ENCODE peak calls at places on chromosomes 7 and 10, in seven cellular contexts. T, I, Z, S, D, B and M are unnamed samples.

GRCh38 chr7:73995330-73995729 is 32.6 kb upstream of the ELN start:
- DNase-seq in I (no peak), S (no peak), T (no peak), B (no peak), Z (no peak), D (no peak), M (peak; percentile 13)

GRCh38 chr7:137151056-137151731 is 192.3 kb downstream of the PTN start:
- DNase-seq in I (no peak), D (no peak), S (no peak), B (peak; percentile 50), Z (no peak), T (no peak), M (peak; percentile 58)

GRCh38 chr10:120999868-121000267 is 148.7 kb downstream of the WDR11 start:
- DNase-seq in S (no peak), T (no peak), B (no peak), I (no peak), D (no peak), Z (no peak), M (no peak)

GRCh38 chr7:27377988-27378387 is 135.4 kb downstream of the EVX1 start:
- DNase-seq in S (no peak), D (no peak), T (no peak), I (no peak), Z (no peak), B (peak; percentile 66), M (no peak)

GRCh38 chr10:98460837-98461499 is 14.2 kb upstream of the HPS1 start:
- DNase-seq in D (peak; percentile 63), Z (no peak), I (peak; percentile 75), S (no peak), T (no peak), B (no peak), M (peak; percentile 93)

GRCh38 chr7:770786-771185 is 43.7 kb upstream of the PRKAR1B start:
- DNase-seq in T (no peak), D (no peak), S (no peak), Z (no peak), B (no peak), I (no peak), M (no peak)

GRCh38 chr7:30164567-30164966 is 29.8 kb downstream of the MTURN start:
- DNase-seq in S (no peak), D (no peak), T (peak; percentile 34), I (peak; percentile 33), Z (peak; percentile 56), B (no peak), M (peak; percentile 76)

GRCh38 chr7:129617178-129617577 is 5.7 kb downstream of the NRF1 start:
- DNase-seq in S (no peak), Z (no peak), I (no peak), B (no peak), D (no peak), T (no peak), M (no peak)

GRCh38 chr10:76111986-76112825 is 680.8 kb downstream of the LRMDA start:
- DNase-seq in B (peak; percentile 63), D (no peak), Z (no peak), T (no peak), I (no peak), S (no peak), M (no peak)

GRCh38 chr10:28300027-28300426 is 2.8 kb downstream of the MPP7 start:
- DNase-seq in B (no peak), Z (no peak), S (no peak), T (no peak), D (no peak), I (no peak), M (peak; percentile 15)
- TF ChIP-seq CTCF in B (peak; percentile 37), Z (no peak), S (no peak), T (no peak), D (no peak), I (peak; percentile 37), M (peak; percentile 44)

DNA sequence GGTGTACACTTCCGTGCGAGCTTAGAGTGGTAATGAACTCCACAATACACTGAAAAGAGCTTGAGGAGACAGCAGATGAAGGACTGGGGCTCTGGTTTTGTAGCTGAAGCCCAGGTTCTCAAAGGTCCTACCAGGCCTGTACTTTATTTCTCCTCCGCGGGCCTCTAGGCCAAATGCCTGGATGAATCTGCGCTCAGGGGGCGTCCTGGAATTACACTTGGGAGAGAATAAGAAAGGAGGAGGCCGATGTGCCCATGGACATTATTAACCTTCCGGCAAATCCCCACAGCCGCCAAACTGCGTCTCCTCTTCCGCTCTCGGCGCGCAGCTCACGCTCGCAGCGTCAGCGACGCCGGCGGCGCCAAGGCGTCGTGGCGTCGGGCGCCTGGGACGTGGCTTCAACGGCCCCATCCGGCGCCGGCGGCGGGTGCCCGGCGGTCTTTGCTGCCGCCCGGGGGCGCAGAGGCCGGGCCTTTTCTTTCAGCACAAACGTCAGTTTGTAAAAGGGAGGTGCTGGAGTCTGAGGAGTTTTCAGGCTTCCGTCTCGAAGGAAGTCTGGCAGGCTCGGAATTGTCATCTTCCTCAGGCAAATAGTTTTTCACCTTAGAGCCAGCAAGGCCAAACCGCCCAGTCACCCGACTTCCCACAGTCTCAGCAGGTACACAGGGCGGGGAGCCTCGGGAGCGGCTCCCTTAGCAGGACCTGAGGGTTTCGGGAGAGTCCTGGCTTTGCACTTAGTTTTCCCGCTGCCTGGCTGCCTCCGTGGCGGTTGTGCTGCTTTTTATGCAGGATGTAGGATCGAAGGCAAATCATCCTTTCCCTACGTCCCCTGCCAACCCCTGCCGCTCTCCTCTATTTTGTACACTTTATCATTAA is at the start of gene CCDC7:
- DNase-seq in D (peak; percentile 85), B (peak; percentile 88), T (peak; percentile 94), I (peak; percentile 67), Z (peak; percentile 89), S (peak; percentile 69), M (peak; percentile 99)
- TF ChIP-seq CTCF in D (peak; percentile 46), B (peak; percentile 71), T (peak; percentile 35), I (peak; percentile 9), Z (peak; percentile 61), S (peak; percentile 44), M (peak; percentile 84)

GRCh38 chr10:6050801-6051445 is 11.2 kb downstream of the IL2RA start:
- DNase-seq in Z (peak; percentile 77), I (no peak), S (no peak), D (peak; percentile 80), T (peak; percentile 89), B (peak; percentile 62), M (peak; percentile 44)
- TF ChIP-seq CTCF in Z (no peak), I (peak; percentile 19), S (no peak), D (peak; percentile 32), T (peak; percentile 41), B (peak; percentile 47), M (peak; percentile 43)

GRCh38 chr10:130436633-130437032 is 300.4 kb downstream of the GLRX3 start:
- DNase-seq in B (no peak), T (no peak), S (no peak), Z (no peak), I (no peak), D (no peak), M (no peak)

GRCh38 chr10:130432850-130433249 is 296.7 kb downstream of the GLRX3 start:
- DNase-seq in I (no peak), S (no peak), D (no peak), T (no peak), Z (no peak), B (peak; percentile 17), M (no peak)

GRCh38 chr10:130435961-130436360 is 299.8 kb downstream of the GLRX3 start:
- DNase-seq in S (no peak), I (no peak), T (no peak), D (no peak), Z (no peak), B (no peak), M (no peak)

GRCh38 chr10:130432271-130432670 is 296.1 kb downstream of the GLRX3 start:
- DNase-seq in D (no peak), Z (no peak), B (no peak), S (no peak), T (no peak), I (no peak), M (no peak)

DNA sequence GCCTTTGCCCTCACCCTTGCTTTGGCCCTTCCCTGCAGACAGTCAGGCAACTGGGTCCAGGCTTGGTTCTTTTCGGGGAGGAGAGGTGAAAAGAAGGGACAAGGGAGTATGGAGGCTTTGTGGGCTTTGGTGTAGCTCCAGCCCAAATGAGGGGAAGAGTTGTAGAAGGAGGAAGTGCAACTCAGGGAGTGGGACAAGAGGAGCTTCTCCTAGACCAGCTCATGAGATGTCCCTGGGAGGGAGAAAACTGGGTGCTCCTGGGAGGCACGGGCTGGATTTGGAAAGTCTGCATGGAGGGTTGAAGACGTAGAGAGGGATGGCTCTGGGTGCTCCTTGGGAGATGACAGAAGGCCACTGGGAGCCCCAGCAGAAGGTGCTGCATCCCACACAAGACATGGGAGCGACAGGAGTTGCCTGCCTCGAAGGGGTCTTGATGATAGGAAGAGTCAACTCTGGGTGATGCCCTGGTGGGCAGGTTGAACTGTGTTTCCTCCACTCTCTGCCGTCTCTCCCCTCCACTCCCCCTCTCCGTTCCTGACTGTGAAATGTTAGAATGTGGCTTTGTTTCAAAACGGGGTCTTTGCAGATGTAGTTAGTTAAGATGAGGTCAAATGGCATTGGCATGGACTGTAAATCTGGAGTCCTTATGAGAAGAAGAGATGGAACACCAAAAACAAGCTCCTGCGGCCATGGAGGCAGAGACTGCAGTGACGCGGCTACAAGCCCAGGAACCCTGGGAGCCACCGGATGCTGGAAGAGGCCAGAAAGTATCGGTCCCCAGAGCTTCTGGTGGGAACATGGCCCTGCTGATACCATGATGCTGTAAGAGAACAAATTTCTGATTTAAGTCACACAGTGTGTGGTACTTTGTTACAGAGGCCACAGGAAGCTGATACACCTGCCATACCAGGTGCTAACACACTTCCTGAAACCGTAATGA is 298.5 kb downstream of the GLRX3 start:
- DNase-seq in B (peak; percentile 21), I (no peak), T (no peak), S (no peak), Z (no peak), D (no peak), M (no peak)
- TF ChIP-seq CTCF in B (no peak), I (no peak), T (no peak), S (no peak), Z (no peak), D (no peak), M (no peak)

DNA sequence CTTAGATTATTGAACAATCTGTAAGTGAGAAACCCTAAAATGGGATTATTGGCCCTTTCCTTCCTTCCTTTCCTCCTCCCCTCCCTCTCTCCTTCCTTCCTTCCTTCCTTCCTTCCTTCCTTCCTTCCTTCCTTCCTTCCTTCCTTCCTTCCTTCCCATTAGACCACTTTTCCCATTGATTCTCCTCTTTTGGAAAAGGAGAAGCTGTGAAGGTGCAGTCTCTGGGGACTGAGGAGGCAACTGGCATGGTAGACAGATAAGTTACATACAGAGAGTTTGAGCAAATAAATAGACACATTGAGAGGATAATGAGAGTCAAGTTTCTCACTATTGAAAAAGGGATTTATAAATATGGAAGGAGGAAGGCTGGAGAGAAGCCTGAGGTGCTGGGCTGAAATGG is 45.0 kb upstream of the CCDC7 start:
- DNase-seq in S (no peak), I (no peak), Z (no peak), D (no peak), B (no peak), T (no peak), M (no peak)
- TF ChIP-seq CTCF in S (no peak), I (no peak), Z (no peak), D (no peak), B (no peak), T (no peak), M (no peak)